ENCODE peak calls at places on chromosome 7, in eight cellular contexts. K is heart right ventricle; D is left lung; H is sigmoid colon; C is CD4-positive, alpha-beta T cell; Q is tibial artery; V is colonic mucosa; R is upper lobe of right lung. E is an unnamed sample.
A peak's percentile ranks its signal among the peaks of the same experiment; 100 is the strongest.

GRCh38 chr7:157841757-157842390 is 505.1 kb downstream of the DNAJB6 start:
- DNase-seq in K (no peak), D (peak; percentile 20), H (no peak), C (no peak), Q (no peak), V (no peak), R (peak; percentile 23), E (no peak)

GRCh38 chr7:151709141-151710038 is 167.5 kb downstream of the PRKAG2 start:
- DNase-seq in K (no peak), D (no peak), H (no peak), C (no peak), Q (no peak), V (no peak), R (no peak), E (no peak)

GRCh38 chr7:34225193-34225592 is 319.9 kb downstream of the BMPER start:
- DNase-seq in K (no peak), D (no peak), H (no peak), C (no peak), Q (no peak), V (no peak), R (no peak), E (no peak)

GRCh38 chr7:140595468-140596147 is 45.0 kb downstream of the DENND2A start:
- DNase-seq in K (no peak), D (no peak), H (no peak), C (no peak), Q (no peak), V (no peak), R (no peak), E (no peak)

GRCh38 chr7:158975526-158976467 is 119.4 kb downstream of the DYNC2I1 start:
- DNase-seq in K (no peak), D (no peak), H (no peak), C (peak; percentile 44), Q (no peak), V (no peak), R (no peak), E (no peak)

GRCh38 chr7:7765422-7765821 is 47.0 kb upstream of the RPA3 start:
- DNase-seq in K (no peak), D (no peak), H (no peak), C (no peak), Q (no peak), V (no peak), R (no peak), E (no peak)

GRCh38 chr7:94004024-94004945 is at the start of gene BET1:
- DNase-seq in K (peak; percentile 95), D (peak; percentile 96), H (peak; percentile 97), C (peak; percentile 91), Q (peak; percentile 96), V (peak; percentile 95), R (peak; percentile 97), E (peak; percentile 94)

GRCh38 chr7:12032146-12032545 is 178.9 kb upstream of the TMEM106B start:
- DNase-seq in K (no peak), D (no peak), H (no peak), C (no peak), Q (no peak), V (no peak), R (no peak), E (no peak)

GRCh38 chr7:154231732-154232131 is 179.5 kb downstream of the DPP6 start:
- DNase-seq in K (no peak), D (no peak), H (no peak), C (no peak), Q (no peak), V (no peak), R (no peak), E (no peak)

GRCh38 chr7:96303105-96303685 is 18.7 kb downstream of the SLC25A13 start:
- DNase-seq in K (no peak), D (no peak), H (no peak), C (no peak), Q (no peak), V (peak; percentile 71), R (no peak), E (peak; percentile 38)

GRCh38 chr7:112596260-112596659 is 115.5 kb downstream of the LSMEM1 start:
- DNase-seq in K (no peak), D (no peak), H (no peak), C (no peak), Q (no peak), V (no peak), R (no peak), E (no peak)

GRCh38 chr7:11346312-11346711 is 372.6 kb downstream of the PHF14 start:
- DNase-seq in K (no peak), D (no peak), H (no peak), C (no peak), Q (no peak), V (no peak), R (no peak), E (no peak)

GRCh38 chr7:93751421-93751820 is 139.1 kb downstream of the TFPI2 start:
- DNase-seq in K (no peak), D (no peak), H (no peak), C (no peak), Q (no peak), V (no peak), R (no peak), E (no peak)

GRCh38 chr7:63065684-63066083 is 933.0 kb upstream of the ZNF722 start:
- DNase-seq in K (no peak), D (no peak), H (no peak), C (no peak), Q (no peak), V (no peak), R (no peak), E (no peak)

GRCh38 chr7:132065193-132065972 is 509.0 kb upstream of the PODXL start:
- DNase-seq in K (peak; percentile 63), D (no peak), H (peak; percentile 82), C (no peak), Q (peak; percentile 77), V (peak; percentile 37), R (no peak), E (no peak)

GRCh38 chr7:99137418-99138180 is 6.3 kb downstream of the SMURF1 start:
- DNase-seq in K (no peak), D (no peak), H (no peak), C (no peak), Q (no peak), V (no peak), R (no peak), E (no peak)

GRCh38 chr7:102410918-102411317 is 14.8 kb downstream of the PRKRIP1 start:
- DNase-seq in K (no peak), D (no peak), H (no peak), C (no peak), Q (no peak), V (no peak), R (no peak), E (no peak)
- H3K27ac ChIP-seq in K (no peak overlapping the region), D (no peak overlapping the region), H (no peak overlapping the region), C (no peak overlapping the region), Q (no peak overlapping the region), V (no peak overlapping the region), R (no peak overlapping the region), E (no peak overlapping the region)

DNA sequence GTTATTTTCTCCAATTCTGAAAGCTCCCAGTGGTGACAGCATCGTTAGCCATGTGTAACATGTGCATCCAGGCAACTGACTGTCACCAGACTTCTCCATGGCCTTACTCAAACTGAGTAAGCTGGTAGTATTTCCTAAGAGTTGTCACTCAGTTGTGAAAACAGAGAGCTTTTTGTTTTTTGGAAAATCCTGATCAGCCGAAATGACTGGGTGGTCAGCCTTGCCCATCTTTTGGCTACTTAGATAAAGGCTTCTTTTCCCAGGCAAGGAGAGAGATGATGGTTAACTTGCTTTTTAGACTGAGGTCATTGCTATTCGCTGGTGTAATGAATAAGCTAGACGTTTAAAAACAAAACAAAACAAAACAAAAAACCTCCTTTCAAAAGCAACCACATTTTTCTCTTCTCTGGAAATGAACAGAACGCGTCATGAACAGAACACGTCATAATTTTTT is 159.5 kb upstream of the KLF14 start:
- DNase-seq in K (no peak), D (no peak), H (no peak), C (no peak), Q (peak; percentile 74), V (no peak), R (no peak), E (no peak)
- H3K27ac ChIP-seq in K (peak overlapping the region; percentile 69), D (peak overlapping the region; percentile 74), H (peak overlapping the region; percentile 59), C (no peak overlapping the region), Q (peak overlapping the region; percentile 82), V (peak overlapping the region; percentile 37), R (peak overlapping the region; percentile 73), E (peak overlapping the region; percentile 51)

GRCh38 chr7:24821045-24821853 is 64.0 kb upstream of the GSDME start:
- DNase-seq in K (no peak), D (peak; percentile 78), H (peak; percentile 77), C (peak; percentile 76), Q (peak; percentile 58), V (peak; percentile 82), R (peak; percentile 71), E (peak; percentile 49)
- H3K27ac ChIP-seq in K (no peak overlapping the region), D (peak overlapping the region; percentile 53), H (no peak overlapping the region), C (peak overlapping the region; percentile 86), Q (peak overlapping the region; percentile 11), V (peak overlapping the region; percentile 68), R (peak overlapping the region; percentile 38), E (peak overlapping the region; percentile 29)

GRCh38 chr7:44183386-44183785 is 5.9 kb downstream of the GCK start:
- DNase-seq in K (no peak), D (no peak), H (no peak), C (no peak), Q (no peak), V (no peak), R (no peak), E (no peak)

GRCh38 chr7:44186736-44187135 is 2.5 kb downstream of the GCK start:
- DNase-seq in K (no peak), D (no peak), H (no peak), C (no peak), Q (no peak), V (no peak), R (peak; percentile 28), E (no peak)

GRCh38 chr7:44184221-44184873 is 4.9 kb downstream of the GCK start:
- DNase-seq in K (no peak), D (no peak), H (no peak), C (no peak), Q (no peak), V (no peak), R (peak; percentile 42), E (no peak)

GRCh38 chr7:44185729-44186128 is 3.5 kb downstream of the GCK start:
- DNase-seq in K (no peak), D (no peak), H (no peak), C (no peak), Q (no peak), V (no peak), R (peak; percentile 54), E (no peak)

DNA sequence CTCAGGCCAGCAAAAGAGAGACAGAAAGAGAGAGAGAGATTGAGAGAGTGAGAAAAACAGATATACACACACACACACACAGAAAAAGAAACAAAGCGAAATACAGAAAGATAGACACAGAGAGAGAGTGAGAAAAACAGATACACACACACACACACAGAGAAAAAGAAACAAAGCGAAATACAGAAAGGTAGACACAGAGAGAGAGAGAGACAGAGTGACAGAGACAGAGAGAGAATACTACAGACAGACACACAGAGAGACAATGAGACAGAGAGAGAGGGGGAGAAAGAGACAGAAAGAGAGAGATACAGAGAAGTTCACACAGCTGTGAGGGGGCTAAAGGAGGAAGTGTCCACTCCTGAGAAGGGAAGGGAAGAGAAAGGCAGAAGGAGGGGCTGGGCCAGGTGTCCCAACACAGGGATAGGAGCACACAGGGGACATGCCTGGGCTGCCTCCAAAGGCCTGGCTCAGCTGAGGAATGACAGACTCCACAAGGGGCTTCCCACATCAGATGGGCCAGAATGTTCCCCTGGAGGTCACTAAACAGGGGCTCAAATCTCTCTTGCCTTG is 4.3 kb downstream of the GCK start:
- DNase-seq in K (no peak), D (no peak), H (no peak), C (no peak), Q (no peak), V (no peak), R (no peak), E (no peak)
- H3K27ac ChIP-seq in K (no peak overlapping the region), D (no peak overlapping the region), H (no peak overlapping the region), C (no peak overlapping the region), Q (no peak overlapping the region), V (no peak overlapping the region), R (no peak overlapping the region), E (no peak overlapping the region)

E was measured in prostate gland.